ENCODE peak calls at places on chromosomes 1 and 21, in ten cellular contexts. One of them, this sample, is unnamed.

GRCh38 chr1:31111290-31111951 is 45.9 kb upstream of the PUM1 start:
- DNase-seq in tibial nerve: peak; percentile 36
- DNase-seq in esophagus squamous epithelium: no peak
- DNase-seq in transverse colon: peak; percentile 40
- DNase-seq in tibial artery: peak; percentile 75
- DNase-seq in A549: no peak
- DNase-seq in lower lobe of right lung: peak; percentile 80
- DNase-seq in uterus: no peak
- DNase-seq in heart left ventricle: no peak
- DNase-seq in foreskin keratinocyte: peak; percentile 82
- DNase-seq in this sample: peak; percentile 82

GRCh38 chr1:93275634-93276295 is 69.9 kb upstream of the DR1 start:
- DNase-seq in lower lobe of right lung: peak; percentile 53
- DNase-seq in esophagus squamous epithelium: no peak
- DNase-seq in A549: peak; percentile 7
- DNase-seq in transverse colon: no peak
- DNase-seq in tibial nerve: no peak
- DNase-seq in uterus: no peak
- DNase-seq in tibial artery: no peak
- DNase-seq in foreskin keratinocyte: no peak
- DNase-seq in heart left ventricle: no peak
- DNase-seq in this sample: no peak

GRCh38 chr21:33540711-33541104 is 1.2 kb downstream of the GART start:
- DNase-seq in transverse colon: no peak
- DNase-seq in lower lobe of right lung: no peak
- DNase-seq in foreskin keratinocyte: no peak
- DNase-seq in A549: no peak
- DNase-seq in tibial artery: no peak
- DNase-seq in esophagus squamous epithelium: no peak
- DNase-seq in heart left ventricle: no peak
- DNase-seq in tibial nerve: no peak
- DNase-seq in uterus: no peak
- DNase-seq in this sample: no peak

GRCh38 chr1:43625063-43625780 is 24.7 kb upstream of the KDM4A start:
- DNase-seq in heart left ventricle: no peak
- DNase-seq in tibial nerve: no peak
- DNase-seq in esophagus squamous epithelium: no peak
- DNase-seq in foreskin keratinocyte: no peak
- DNase-seq in A549: no peak
- DNase-seq in transverse colon: no peak
- DNase-seq in uterus: no peak
- DNase-seq in tibial artery: no peak
- DNase-seq in lower lobe of right lung: peak; percentile 35
- DNase-seq in this sample: no peak

GRCh38 chr1:7120863-7121621 is 335.8 kb downstream of the CAMTA1 start:
- DNase-seq in esophagus squamous epithelium: no peak
- DNase-seq in heart left ventricle: no peak
- DNase-seq in tibial artery: no peak
- DNase-seq in uterus: no peak
- DNase-seq in tibial nerve: no peak
- DNase-seq in lower lobe of right lung: no peak
- DNase-seq in foreskin keratinocyte: no peak
- DNase-seq in A549: no peak
- DNase-seq in transverse colon: no peak
- DNase-seq in this sample: no peak

GRCh38 chr1:162177126-162177525 is 107.6 kb downstream of the NOS1AP start:
- DNase-seq in transverse colon: no peak
- DNase-seq in tibial artery: no peak
- DNase-seq in foreskin keratinocyte: no peak
- DNase-seq in lower lobe of right lung: no peak
- DNase-seq in tibial nerve: no peak
- DNase-seq in esophagus squamous epithelium: no peak
- DNase-seq in A549: no peak
- DNase-seq in heart left ventricle: no peak
- DNase-seq in uterus: no peak
- DNase-seq in this sample: no peak

GRCh38 chr1:110375490-110375889 is 15.3 kb downstream of the SLC16A4 start:
- DNase-seq in tibial artery: no peak
- DNase-seq in heart left ventricle: no peak
- DNase-seq in transverse colon: no peak
- DNase-seq in tibial nerve: no peak
- DNase-seq in lower lobe of right lung: no peak
- DNase-seq in foreskin keratinocyte: no peak
- DNase-seq in esophagus squamous epithelium: no peak
- DNase-seq in uterus: no peak
- DNase-seq in A549: no peak
- DNase-seq in this sample: no peak

GRCh38 chr1:230047114-230047865 is 19.7 kb upstream of the GALNT2 start:
- DNase-seq in transverse colon: no peak
- DNase-seq in foreskin keratinocyte: peak; percentile 32
- DNase-seq in esophagus squamous epithelium: no peak
- DNase-seq in A549: no peak
- DNase-seq in tibial artery: no peak
- DNase-seq in tibial nerve: no peak
- DNase-seq in lower lobe of right lung: no peak
- DNase-seq in uterus: no peak
- DNase-seq in heart left ventricle: no peak
- DNase-seq in this sample: no peak

GRCh38 chr1:115496904-115497527 is 144.8 kb upstream of the VANGL1 start:
- DNase-seq in lower lobe of right lung: no peak
- DNase-seq in tibial artery: no peak
- DNase-seq in uterus: no peak
- DNase-seq in transverse colon: no peak
- DNase-seq in foreskin keratinocyte: peak; percentile 59
- DNase-seq in heart left ventricle: no peak
- DNase-seq in tibial nerve: no peak
- DNase-seq in esophagus squamous epithelium: no peak
- DNase-seq in A549: peak; percentile 14
- DNase-seq in this sample: no peak

GRCh38 chr1:232725303-232726047 is 79.7 kb upstream of the MAP10 start:
- DNase-seq in tibial artery: no peak
- DNase-seq in heart left ventricle: no peak
- DNase-seq in transverse colon: no peak
- DNase-seq in uterus: no peak
- DNase-seq in foreskin keratinocyte: no peak
- DNase-seq in tibial nerve: no peak
- DNase-seq in esophagus squamous epithelium: no peak
- DNase-seq in A549: no peak
- DNase-seq in lower lobe of right lung: no peak
- DNase-seq in this sample: no peak

GRCh38 chr1:7752512-7753417 is 18.3 kb upstream of the VAMP3 start:
- DNase-seq in transverse colon: peak; percentile 62
- DNase-seq in foreskin keratinocyte: no peak
- DNase-seq in heart left ventricle: peak; percentile 50
- DNase-seq in esophagus squamous epithelium: no peak
- DNase-seq in uterus: peak; percentile 70
- DNase-seq in A549: peak; percentile 25
- DNase-seq in lower lobe of right lung: no peak
- DNase-seq in tibial artery: no peak
- DNase-seq in tibial nerve: peak; percentile 94
- DNase-seq in this sample: peak; percentile 56

GRCh38 chr1:169051171-169051570 is 55.3 kb upstream of the ATP1B1 start:
- DNase-seq in heart left ventricle: no peak
- DNase-seq in transverse colon: peak; percentile 23
- DNase-seq in foreskin keratinocyte: no peak
- DNase-seq in tibial artery: no peak
- DNase-seq in lower lobe of right lung: no peak
- DNase-seq in A549: no peak
- DNase-seq in tibial nerve: no peak
- DNase-seq in uterus: no peak
- DNase-seq in esophagus squamous epithelium: no peak
- DNase-seq in this sample: no peak

GRCh38 chr21:45288441-45288841 is 746 bp upstream of the POFUT2 start:
- DNase-seq in foreskin keratinocyte: no peak
- DNase-seq in heart left ventricle: no peak
- DNase-seq in tibial artery: peak; percentile 71
- DNase-seq in A549: no peak
- DNase-seq in esophagus squamous epithelium: no peak
- DNase-seq in lower lobe of right lung: no peak
- DNase-seq in uterus: no peak
- DNase-seq in tibial nerve: no peak
- DNase-seq in transverse colon: peak; percentile 34
- DNase-seq in this sample: no peak

GRCh38 chr1:248822148-248823032 is 3.3 kb downstream of the SH3BP5L start:
- DNase-seq in tibial nerve: no peak
- DNase-seq in heart left ventricle: no peak
- DNase-seq in uterus: no peak
- DNase-seq in foreskin keratinocyte: no peak
- DNase-seq in transverse colon: no peak
- DNase-seq in esophagus squamous epithelium: no peak
- DNase-seq in tibial artery: peak; percentile 50
- DNase-seq in lower lobe of right lung: no peak
- DNase-seq in A549: no peak
- DNase-seq in this sample: no peak
- H3K4me1 ChIP-seq in tibial nerve: peaks cover 81% of the 10 kb centered on the region
- H3K4me1 ChIP-seq in heart left ventricle: peaks cover 64% of the 10 kb centered on the region
- H3K4me1 ChIP-seq in uterus: no peaks in the 10 kb centered on the region
- H3K4me1 ChIP-seq in foreskin keratinocyte: peaks cover 4% of the 10 kb centered on the region
- H3K4me1 ChIP-seq in transverse colon: peaks cover 36% of the 10 kb centered on the region
- H3K4me1 ChIP-seq in esophagus squamous epithelium: peaks cover 75% of the 10 kb centered on the region
- H3K4me1 ChIP-seq in tibial artery: peaks cover 78% of the 10 kb centered on the region
- H3K4me1 ChIP-seq in lower lobe of right lung: peaks cover 69% of the 10 kb centered on the region
- H3K4me1 ChIP-seq in A549: peaks cover 53% of the 10 kb centered on the region
- H3K4me1 ChIP-seq in this sample: peaks cover 7% of the 10 kb centered on the region

DNA sequence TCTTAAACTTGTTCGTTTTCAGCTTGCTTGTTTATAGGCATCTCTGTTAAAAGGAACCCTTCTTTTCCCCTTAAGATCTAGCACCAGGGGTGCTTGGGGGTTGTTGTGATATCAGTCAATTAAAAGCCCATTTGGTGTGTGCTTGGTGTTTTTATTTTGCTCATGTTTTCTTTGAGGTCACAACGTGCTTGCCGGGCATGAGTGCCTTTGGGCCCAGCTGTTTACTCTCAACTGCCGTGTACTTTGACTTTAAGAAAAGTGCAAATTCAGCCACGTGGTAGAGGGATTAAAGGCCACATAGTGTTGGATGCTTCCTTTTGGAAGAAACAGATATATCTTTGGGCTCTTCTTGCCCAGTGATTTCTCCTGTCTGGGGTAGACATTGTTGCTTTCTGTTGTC is 10.5 kb downstream of the ARID1A start:
- DNase-seq in uterus: no peak
- DNase-seq in esophagus squamous epithelium: no peak
- DNase-seq in A549: no peak
- DNase-seq in tibial artery: no peak
- DNase-seq in tibial nerve: no peak
- DNase-seq in foreskin keratinocyte: no peak
- DNase-seq in heart left ventricle: no peak
- DNase-seq in lower lobe of right lung: no peak
- DNase-seq in transverse colon: peak; percentile 33
- DNase-seq in this sample: no peak
- H3K4me1 ChIP-seq in uterus: peaks cover 2% of the 10 kb centered on the region
- H3K4me1 ChIP-seq in esophagus squamous epithelium: peaks cover 90% of the 10 kb centered on the region
- H3K4me1 ChIP-seq in A549: peaks cover 72% of the 10 kb centered on the region
- H3K4me1 ChIP-seq in tibial artery: peaks cover 99% of the 10 kb centered on the region
- H3K4me1 ChIP-seq in tibial nerve: peaks cover 88% of the 10 kb centered on the region
- H3K4me1 ChIP-seq in foreskin keratinocyte: peaks cover 26% of the 10 kb centered on the region
- H3K4me1 ChIP-seq in heart left ventricle: peaks cover 65% of the 10 kb centered on the region
- H3K4me1 ChIP-seq in lower lobe of right lung: peaks cover 72% of the 10 kb centered on the region
- H3K4me1 ChIP-seq in transverse colon: peaks cover 60% of the 10 kb centered on the region
- H3K4me1 ChIP-seq in this sample: peaks cover 5% of the 10 kb centered on the region

DNA sequence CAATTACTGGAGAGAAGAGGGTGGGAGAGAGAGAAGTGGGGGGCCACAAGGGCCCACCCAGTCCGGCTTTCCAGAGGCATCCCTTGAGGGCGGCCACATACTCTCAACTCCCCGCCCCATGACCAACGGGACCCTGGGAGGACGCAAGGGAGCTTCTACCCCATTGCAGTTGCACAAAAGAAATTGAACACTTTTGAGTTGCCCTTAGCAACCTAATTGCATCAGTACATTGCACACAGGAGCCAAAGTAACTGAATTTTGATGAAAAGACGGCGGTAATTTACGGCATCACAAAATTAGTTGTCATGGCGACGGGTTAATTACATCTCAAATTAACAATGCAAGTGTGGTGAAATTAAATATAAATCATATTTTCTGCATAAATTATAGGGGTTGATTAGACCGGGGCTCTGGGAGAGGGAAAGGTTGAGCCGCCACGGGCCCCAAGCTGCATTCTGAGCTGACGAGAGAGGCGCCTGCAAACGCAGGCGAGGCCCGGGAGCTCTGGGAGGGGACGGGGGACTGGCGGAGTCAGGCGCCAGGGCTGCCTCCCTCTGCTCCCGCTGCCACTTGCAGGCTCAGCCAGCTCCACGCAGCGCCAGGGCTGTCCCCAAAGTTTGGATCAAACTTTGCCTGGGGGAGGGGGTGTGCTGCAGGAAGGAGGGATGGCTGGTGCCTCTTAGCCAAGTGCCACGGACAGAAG is 61.4 kb downstream of the CASZ1 start:
- DNase-seq in tibial nerve: no peak
- DNase-seq in transverse colon: no peak
- DNase-seq in foreskin keratinocyte: no peak
- DNase-seq in heart left ventricle: peak; percentile 56
- DNase-seq in esophagus squamous epithelium: no peak
- DNase-seq in lower lobe of right lung: no peak
- DNase-seq in A549: no peak
- DNase-seq in uterus: no peak
- DNase-seq in tibial artery: no peak
- DNase-seq in this sample: no peak
- H3K4me1 ChIP-seq in tibial nerve: no peaks in the 10 kb centered on the region
- H3K4me1 ChIP-seq in transverse colon: peaks cover 25% of the 10 kb centered on the region
- H3K4me1 ChIP-seq in foreskin keratinocyte: no peaks in the 10 kb centered on the region
- H3K4me1 ChIP-seq in heart left ventricle: peaks cover 45% of the 10 kb centered on the region
- H3K4me1 ChIP-seq in esophagus squamous epithelium: peaks cover 51% of the 10 kb centered on the region
- H3K4me1 ChIP-seq in lower lobe of right lung: peaks cover 24% of the 10 kb centered on the region
- H3K4me1 ChIP-seq in A549: peaks cover 17% of the 10 kb centered on the region
- H3K4me1 ChIP-seq in uterus: no peaks in the 10 kb centered on the region
- H3K4me1 ChIP-seq in tibial artery: peaks cover 9% of the 10 kb centered on the region
- H3K4me1 ChIP-seq in this sample: no peaks in the 10 kb centered on the region

GRCh38 chr1:185559684-185560310 is 174.4 kb upstream of the HMCN1 start:
- DNase-seq in A549: peak; percentile 27
- DNase-seq in uterus: no peak
- DNase-seq in heart left ventricle: peak; percentile 33
- DNase-seq in esophagus squamous epithelium: no peak
- DNase-seq in transverse colon: peak; percentile 57
- DNase-seq in tibial artery: no peak
- DNase-seq in foreskin keratinocyte: peak; percentile 29
- DNase-seq in tibial nerve: peak; percentile 21
- DNase-seq in lower lobe of right lung: peak; percentile 58
- DNase-seq in this sample: peak; percentile 51

GRCh38 chr1:185561629-185562028 is 172.6 kb upstream of the HMCN1 start:
- DNase-seq in transverse colon: no peak
- DNase-seq in esophagus squamous epithelium: no peak
- DNase-seq in foreskin keratinocyte: no peak
- DNase-seq in tibial artery: no peak
- DNase-seq in tibial nerve: no peak
- DNase-seq in heart left ventricle: no peak
- DNase-seq in lower lobe of right lung: no peak
- DNase-seq in A549: no peak
- DNase-seq in uterus: no peak
- DNase-seq in this sample: no peak

GRCh38 chr1:185560760-185561159 is 173.4 kb upstream of the HMCN1 start:
- DNase-seq in uterus: no peak
- DNase-seq in heart left ventricle: no peak
- DNase-seq in A549: no peak
- DNase-seq in tibial nerve: no peak
- DNase-seq in esophagus squamous epithelium: no peak
- DNase-seq in lower lobe of right lung: no peak
- DNase-seq in tibial artery: no peak
- DNase-seq in foreskin keratinocyte: no peak
- DNase-seq in transverse colon: no peak
- DNase-seq in this sample: peak; percentile 48

GRCh38 chr1:185565314-185565713 is 168.9 kb upstream of the HMCN1 start:
- DNase-seq in heart left ventricle: peak; percentile 32
- DNase-seq in A549: no peak
- DNase-seq in tibial nerve: no peak
- DNase-seq in lower lobe of right lung: no peak
- DNase-seq in esophagus squamous epithelium: no peak
- DNase-seq in tibial artery: no peak
- DNase-seq in foreskin keratinocyte: peak; percentile 99
- DNase-seq in transverse colon: no peak
- DNase-seq in uterus: no peak
- DNase-seq in this sample: no peak

GRCh38 chr1:185562623-185563359 is 171.4 kb upstream of the HMCN1 start:
- DNase-seq in tibial artery: no peak
- DNase-seq in transverse colon: no peak
- DNase-seq in tibial nerve: no peak
- DNase-seq in lower lobe of right lung: no peak
- DNase-seq in A549: no peak
- DNase-seq in esophagus squamous epithelium: no peak
- DNase-seq in uterus: no peak
- DNase-seq in heart left ventricle: no peak
- DNase-seq in foreskin keratinocyte: no peak
- DNase-seq in this sample: no peak
- H3K4me1 ChIP-seq in tibial artery: no peaks in the 10 kb centered on the region
- H3K4me1 ChIP-seq in transverse colon: peaks cover 8% of the 10 kb centered on the region
- H3K4me1 ChIP-seq in tibial nerve: peaks cover 4% of the 10 kb centered on the region
- H3K4me1 ChIP-seq in lower lobe of right lung: peaks cover 19% of the 10 kb centered on the region
- H3K4me1 ChIP-seq in A549: peaks cover 10% of the 10 kb centered on the region
- H3K4me1 ChIP-seq in esophagus squamous epithelium: peaks cover 55% of the 10 kb centered on the region
- H3K4me1 ChIP-seq in uterus: no peaks in the 10 kb centered on the region
- H3K4me1 ChIP-seq in heart left ventricle: peaks cover 3% of the 10 kb centered on the region
- H3K4me1 ChIP-seq in foreskin keratinocyte: peaks cover 32% of the 10 kb centered on the region
- H3K4me1 ChIP-seq in this sample: no peaks in the 10 kb centered on the region

This sample was measured in aorta.